ENCODE peak calls at places on chromosome 20, in five cellular contexts. T is fibroblast of the aortic adventitia, I is IMR-90, K is EL, N is RWPE1. X is an unnamed sample.

GRCh38 chr20:20979934-20980333 is 126.2 kb downstream of the LINC00237 start:
- DNase-seq in N (no peak), I (no peak), T (no peak), K (no peak), X (no peak)

GRCh38 chr20:57849126-57849867 is 139.5 kb upstream of the PMEPA1 start:
- DNase-seq in K (no peak), N (no peak), I (no peak), T (peak; percentile 21), X (peak; percentile 45)

GRCh38 chr20:46327557-46327956 is 19.3 kb upstream of the CDH22 start:
- DNase-seq in N (no peak), T (no peak), K (no peak), I (no peak), X (no peak)

GRCh38 chr20:44909872-44910689 is at the start of gene PABPC1L:
- DNase-seq in T (peak; percentile 50), N (peak; percentile 99), K (peak; percentile 68), I (peak; percentile 54), X (peak; percentile 79)

GRCh38 chr20:44411757-44412401 is 56.4 kb downstream of the HNF4A start:
- DNase-seq in N (no peak), K (no peak), I (no peak), T (no peak), X (no peak)

GRCh38 chr20:1528811-1529210 is 28.7 kb downstream of the SIRPD start:
- DNase-seq in N (peak; percentile 17), T (no peak), I (peak; percentile 8), K (peak; percentile 60), X (peak; percentile 17)

GRCh38 chr20:10781526-10781925 is 107.7 kb upstream of the JAG1 start:
- DNase-seq in N (no peak), T (no peak), K (no peak), I (no peak), X (no peak)

GRCh38 chr20:62617711-62618483 is 24.4 kb upstream of the SLCO4A1 start:
- DNase-seq in N (peak; percentile 44), I (no peak), T (no peak), K (no peak), X (no peak)

GRCh38 chr20:63711085-63711645 is 3.3 kb downstream of the ZGPAT start:
- DNase-seq in N (no peak), K (no peak), I (no peak), T (no peak), X (no peak)

GRCh38 chr20:61808497-61808896 is 257.2 kb downstream of the TAF4 start:
- DNase-seq in I (no peak), T (no peak), N (no peak), K (no peak), X (no peak)

GRCh38 chr20:38414769-38415450 is 20.2 kb downstream of the SNHG17 start:
- DNase-seq in T (no peak), N (no peak), I (no peak), K (no peak), X (no peak)

GRCh38 chr20:16615199-16615598 is 42.0 kb upstream of the KIF16B start:
- DNase-seq in I (peak; percentile 92), N (peak; percentile 81), K (peak; percentile 31), T (peak; percentile 95), X (peak; percentile 91)

GRCh38 chr20:54619181-54619580 is 143.8 kb downstream of the DOK5 start:
- DNase-seq in I (no peak), T (no peak), K (no peak), N (no peak), X (peak; percentile 12)

GRCh38 chr20:13174402-13174801 is 46.7 kb upstream of the ISM1 start:
- DNase-seq in N (no peak), K (no peak), I (no peak), T (no peak), X (no peak)

GRCh38 chr20:18394363-18394762 is 72.5 kb downstream of the DZANK1 start:
- DNase-seq in T (no peak), I (no peak), K (no peak), N (no peak), X (no peak)

GRCh38 chr20:23606652-23607049 is 934 bp upstream of the CST9 start:
- DNase-seq in I (peak; percentile 64), K (peak; percentile 76), N (peak; percentile 93), T (peak; percentile 78), X (peak; percentile 94)

GRCh38 chr20:9068896-9069663 is at the start of gene PLCB4:
- DNase-seq in I (peak; percentile 66), K (peak; percentile 76), T (peak; percentile 32), N (peak; percentile 65), X (peak; percentile 72)

GRCh38 chr20:35952480-35953410 is 1.6 kb downstream of the SCAND1 start:
- DNase-seq in I (peak; percentile 66), N (peak; percentile 50), T (peak; percentile 36), K (peak; percentile 39), X (peak; percentile 37)

GRCh38 chr20:24995741-24996448 is 3.3 kb upstream of the APMAP start:
- DNase-seq in N (no peak), K (no peak), I (no peak), T (peak; percentile 31), X (peak; percentile 7)

GRCh38 chr20:51303731-51304670 is 238.5 kb downstream of the NFATC2 start:
- DNase-seq in I (no peak), N (no peak), K (no peak), T (no peak), X (no peak)

GRCh38 chr20:25339608-25340007 is 51.0 kb downstream of the ABHD12 start:
- DNase-seq in T (no peak), K (no peak), I (no peak), N (no peak), X (no peak)

GRCh38 chr20:8361008-8361652 is 229.1 kb downstream of the PLCB1 start:
- DNase-seq in K (peak; percentile 72), I (peak; percentile 58), N (no peak), T (peak; percentile 70), X (peak; percentile 41)

GRCh38 chr20:63497946-63498935 is 642 bp downstream of the EEF1A2 start:
- DNase-seq in I (peak; percentile 36), T (no peak), K (peak; percentile 71), N (peak; percentile 69), X (peak; percentile 56)

GRCh38 chr20:43752561-43753301 is 25.9 kb upstream of the GTSF1L start:
- DNase-seq in T (peak; percentile 63), K (peak; percentile 96), I (peak; percentile 90), N (no peak), X (no peak)

GRCh38 chr20:53735536-53736050 is 142.0 kb upstream of the ZNF217 start:
- DNase-seq in K (peak; percentile 92), T (peak; percentile 85), I (peak; percentile 92), N (peak; percentile 96), X (peak; percentile 91)

GRCh38 chr20:29744071-29744470 is 1513.4 kb upstream of the DEFB115 start:
- DNase-seq in I (no peak), N (no peak), K (no peak), T (no peak), X (no peak)

GRCh38 chr20:50281831-50282591 is 91.4 kb downstream of the CEBPB start:
- DNase-seq in K (no peak), I (no peak), N (no peak), T (no peak), X (no peak)

GRCh38 chr20:32382102-32382950 is 24.2 kb downstream of the ASXL1 start:
- DNase-seq in K (no peak), I (no peak), N (no peak), T (no peak), X (no peak)

GRCh38 chr20:46284028-46284427 is 24.3 kb downstream of the CDH22 start:
- DNase-seq in K (no peak), N (no peak), T (no peak), I (no peak), X (no peak)

GRCh38 chr20:6104493-6105188 is 18.2 kb downstream of the FERMT1 start:
- DNase-seq in T (peak; percentile 73), N (no peak), I (peak; percentile 34), K (peak; percentile 13), X (no peak)

GRCh38 chr20:32437391-32438074 is 79.4 kb downstream of the ASXL1 start:
- DNase-seq in K (no peak), I (no peak), N (peak; percentile 49), T (no peak), X (no peak)

GRCh38 chr20:47773381-47773786 is 11.9 kb downstream of the SULF2 start:
- DNase-seq in N (no peak), T (no peak), I (no peak), K (no peak), X (no peak)

GRCh38 chr20:47243003-47243402 is 113.5 kb downstream of the ZMYND8 start:
- DNase-seq in K (no peak), T (no peak), I (no peak), N (no peak), X (no peak)

GRCh38 chr20:10861619-10862018 is 187.8 kb upstream of the JAG1 start:
- DNase-seq in K (peak; percentile 31), T (peak; percentile 37), N (peak; percentile 35), I (no peak), X (no peak)

GRCh38 chr20:33233129-33233774 is 2.5 kb upstream of the BPIFA1 start:
- DNase-seq in I (no peak), T (no peak), N (no peak), K (no peak), X (no peak)

GRCh38 chr20:34472246-34472925 is 43.8 kb upstream of the DYNLRB1 start:
- DNase-seq in T (peak; percentile 74), K (peak; percentile 62), N (peak; percentile 26), I (peak; percentile 61), X (peak; percentile 74)

X was measured in adipocyte.